ENCODE peak calls at places on chromosomes 12 and 14, in five cellular contexts. U is choroid plexus epithelial cell, G is lung microvascular endothelial cell, R is SHP77 treated with DMSO at 0.1 percent for 48 hours, J is HEK293T. V is an unnamed sample.

GRCh38 chr14:91256661-91257060 is 12.2 kb upstream of the GPR68 start:
- DNase-seq in U (no peak), G (no peak), R (no peak), J (no peak), V (no peak)

GRCh38 chr14:59101441-59101840 is 87.0 kb upstream of the DAAM1 start:
- DNase-seq in U (no peak), G (no peak), R (no peak), J (no peak), V (no peak)

GRCh38 chr12:92029136-92029535 is 116.5 kb downstream of the BTG1 start:
- DNase-seq in U (no peak), G (no peak), R (no peak), J (no peak), V (no peak)

GRCh38 chr14:29227631-29228030 is 461.0 kb downstream of the FOXG1 start:
- DNase-seq in U (peak; percentile 68), G (peak; percentile 42), R (no peak), J (no peak), V (no peak)

GRCh38 chr12:7934560-7935463 is 1.2 kb downstream of the SLC2A3 start:
- DNase-seq in U (peak; percentile 26), G (peak; percentile 23), R (no peak), J (no peak), V (no peak)

GRCh38 chr12:26188132-26188531 is 7.2 kb upstream of the SSPN start:
- DNase-seq in U (peak; percentile 63), G (peak; percentile 22), R (no peak), J (no peak), V (no peak)

GRCh38 chr12:51025748-51026654 is at the start of gene SLC11A2:
- DNase-seq in U (peak; percentile 94), G (peak; percentile 97), R (peak; percentile 85), J (peak; percentile 94), V (peak; percentile 86)

GRCh38 chr12:57626929-57627445 is 6.0 kb downstream of the B4GALNT1 start:
- DNase-seq in U (no peak), G (no peak), R (no peak), J (no peak), V (no peak)

GRCh38 chr12:81261508-81262207 is 183.8 kb downstream of the ACSS3 start:
- DNase-seq in U (peak; percentile 46), G (no peak), R (no peak), J (peak; percentile 8), V (no peak)

GRCh38 chr14:100528962-100529560 is 58.2 kb downstream of the BEGAIN start:
- DNase-seq in U (no peak), G (no peak), R (no peak), J (no peak), V (no peak)

GRCh38 chr14:65096323-65097089 is 5.8 kb downstream of the MAX start:
- DNase-seq in U (peak; percentile 58), G (no peak), R (no peak), J (no peak), V (no peak)